ENCODE peak calls at places on chromosomes 16 and 17, in six cellular contexts. C, I, F, X, S and B are unnamed samples.

GRCh38 chr16:84513111-84514065 is 8.9 kb upstream of the MEAK7 start:
- DNase-seq in C (peak), I (no peak), F (no peak), X (no peak), S (no peak), B (peak)

GRCh38 chr17:64984776-64985521 is 65.7 kb upstream of the LRRC37A3 start:
- DNase-seq in C (peak), I (no peak), F (peak), X (no peak), S (no peak), B (peak)

GRCh38 chr17:22265807-22266206 is 573.5 kb downstream of the KCNJ18 start:
- DNase-seq in C (no peak), I (no peak), F (no peak), X (no peak), S (no peak), B (no peak)

GRCh38 chr17:1484586-1485310 is 7.7 kb downstream of the MYO1C start:
- DNase-seq in C (peak), I (no peak), F (no peak), X (no peak), S (peak), B (no peak)

GRCh38 chr17:81648707-81649085 is 7.6 kb downstream of the PDE6G start:
- DNase-seq in C (no peak), I (no peak), F (no peak), X (no peak), S (no peak), B (no peak)

GRCh38 chr16:56859636-56860035 is 5.4 kb upstream of the SLC12A3 start:
- DNase-seq in C (no peak), I (no peak), F (no peak), X (no peak), S (no peak), B (no peak)

GRCh38 chr17:45246861-45247428 is 14.9 kb downstream of the SPATA32 start:
- DNase-seq in C (no peak), I (no peak), F (peak), X (no peak), S (peak), B (no peak)

GRCh38 chr17:80856863-80857488 is 134.7 kb upstream of the CHMP6 start:
- DNase-seq in C (no peak), I (no peak), F (peak), X (no peak), S (no peak), B (no peak)

GRCh38 chr16:962901-963814 is 7.6 kb downstream of the LMF1 start:
- DNase-seq in C (no peak), I (no peak), F (no peak), X (no peak), S (no peak), B (no peak)

GRCh38 chr16:35370617-35371016 is 1911.2 kb downstream of the TP53TG3F start:
- DNase-seq in C (no peak), I (no peak), F (no peak), X (no peak), S (no peak), B (no peak)

GRCh38 chr16:67339453-67339852 is 12.8 kb downstream of the LRRC36 start:
- DNase-seq in C (peak), I (no peak), F (no peak), X (no peak), S (no peak), B (peak)